ENCODE peak calls at places on chromosomes 12 and 14, in ten cellular contexts. H is right lobe of liver, D is A549, B is breast epithelium, A is body of pancreas, P is HCT116, K is endothelial cell of umbilical vein, R is adrenal gland, Y is suprapubic skin, N is prostate gland. I is an unnamed sample.

GRCh38 chr12:52925717-52926595 is 21.1 kb upstream of the KRT8 start:
- DNase-seq in D (no peak), R (no peak), A (peak), B (no peak), N (no peak), Y (no peak), P (no peak), H (peak), K (no peak), I (no peak)

GRCh38 chr12:122080149-122081107 is 1.9 kb downstream of the MLXIP start:
- DNase-seq in D (peak), R (peak), A (peak), N (peak), H (peak), Y (no peak), B (no peak), P (no peak), K (peak), I (peak)

GRCh38 chr14:76434220-76434619 is 58.3 kb downstream of the ESRRB start:
- DNase-seq in P (no peak), A (no peak), K (no peak), R (no peak), D (no peak), Y (no peak), N (no peak), H (no peak), B (no peak), I (no peak)

GRCh38 chr12:69689638-69690037 is 9.5 kb downstream of the BEST3 start:
- DNase-seq in B (no peak), Y (no peak), K (no peak), H (no peak), A (no peak), P (no peak), D (no peak), R (no peak), N (no peak), I (no peak)

GRCh38 chr12:22658214-22658613 is 33.2 kb downstream of the ETNK1 start:
- DNase-seq in H (no peak), P (no peak), Y (no peak), K (peak), R (no peak), B (no peak), N (no peak), A (no peak), D (peak), I (no peak)

GRCh38 chr14:50559990-50560928 is at the start of gene ATL1:
- DNase-seq in Y (peak), P (peak), R (peak), N (peak), K (peak), A (peak), B (peak), D (peak), H (peak), I (peak)

GRCh38 chr12:69929531-69929930 is 104.5 kb downstream of the MYRFL start:
- DNase-seq in A (no peak), P (no peak), D (no peak), K (no peak), N (no peak), Y (no peak), H (no peak), B (no peak), R (no peak), I (no peak)

GRCh38 chr12:76284816-76285750 is 63.1 kb downstream of the BBS10 start:
- DNase-seq in H (peak), D (no peak), B (no peak), K (no peak), P (no peak), A (no peak), N (no peak), Y (no peak), R (no peak), I (no peak)

GRCh38 chr12:99253068-99253467 is 394.5 kb upstream of the GARIN6 start:
- DNase-seq in R (no peak), K (no peak), N (no peak), H (no peak), A (no peak), P (no peak), D (peak), B (no peak), Y (no peak), I (no peak)

GRCh38 chr12:130916251-130916911 is 37.3 kb upstream of the ADGRD1 start:
- DNase-seq in B (no peak), P (peak), Y (no peak), H (no peak), N (no peak), D (peak), K (peak), R (peak), A (peak), I (peak)

GRCh38 chr12:5830121-5830520 is 114.9 kb downstream of the ANO2 start:
- DNase-seq in D (no peak), B (no peak), P (no peak), K (no peak), Y (no peak), A (no peak), H (no peak), N (no peak), R (no peak), I (no peak)

GRCh38 chr12:46933947-46934346 is 108.2 kb upstream of the SLC38A4 start:
- DNase-seq in H (no peak), P (no peak), R (no peak), A (no peak), B (no peak), D (peak), Y (no peak), N (no peak), K (peak), I (no peak)

GRCh38 chr12:751192-751827 is 1.1 kb upstream of the WNK1 start:
- DNase-seq in A (peak), B (peak), D (peak), R (peak), P (peak), H (peak), N (peak), K (peak), Y (peak), I (peak)

GRCh38 chr12:23950775-23951391 is 1.4 kb upstream of the SOX5 start:
- DNase-seq in Y (no peak), H (peak), D (no peak), B (no peak), R (no peak), N (no peak), K (peak), A (peak), P (no peak), I (peak)

GRCh38 chr12:105357162-105357691 is 26.7 kb downstream of the C12orf75 start:
- DNase-seq in A (no peak), H (no peak), D (no peak), N (no peak), Y (no peak), B (no peak), P (no peak), K (no peak), R (no peak), I (no peak)

GRCh38 chr12:13609874-13610273 is 371.5 kb downstream of the GRIN2B start:
- DNase-seq in N (no peak), B (no peak), P (no peak), H (no peak), R (no peak), D (no peak), K (no peak), Y (no peak), A (no peak), I (no peak)

GRCh38 chr12:49706351-49707126 is 666 bp downstream of the FMNL3 start:
- DNase-seq in A (peak), B (no peak), N (no peak), P (no peak), Y (peak), D (no peak), K (peak), R (peak), H (peak), I (peak)

GRCh38 chr12:125079943-125080645 is 14.9 kb downstream of the AACS start:
- DNase-seq in D (no peak), P (no peak), K (no peak), A (no peak), Y (no peak), B (peak), N (no peak), R (no peak), H (no peak), I (peak)

GRCh38 chr12:14974633-14975032 is 1.8 kb downstream of the PDE6H start:
- DNase-seq in Y (no peak), P (no peak), A (no peak), N (no peak), R (no peak), D (no peak), K (no peak), H (no peak), B (no peak), I (no peak)

GRCh38 chr12:115943630-115944391 is 333.7 kb downstream of the MED13L start:
- DNase-seq in R (no peak), H (peak), Y (no peak), P (no peak), A (peak), D (no peak), B (no peak), K (no peak), N (no peak), I (no peak)

GRCh38 chr12:102757154-102757873 is 159.7 kb downstream of the PAH start:
- DNase-seq in K (no peak), P (no peak), N (no peak), A (no peak), D (no peak), Y (no peak), R (peak), H (no peak), B (peak), I (peak)

GRCh38 chr12:57224973-57225679 is 4.4 kb upstream of the SHMT2 start:
- DNase-seq in D (no peak), A (peak), R (no peak), K (peak), Y (no peak), N (no peak), H (peak), P (no peak), B (no peak), I (no peak)
- TF ChIP-seq CTCF in D (no peak), A (peak), R (peak), K (peak), Y (peak), N (peak), H (peak), P (no peak), B (no peak), I (peak)

GRCh38 chr14:92328664-92329255 is 5.8 kb downstream of the SLC24A4 start:
- DNase-seq in Y (no peak), B (no peak), N (no peak), H (no peak), R (no peak), D (no peak), K (no peak), A (no peak), P (no peak), I (no peak)
- TF ChIP-seq POLR2A in Y (no peak), B (no peak), N (no peak), H (no peak), R (no peak), D (no peak), K (no peak), A (no peak), P (no peak), I (no peak)

GRCh38 chr14:74508292-74508731 is 14.7 kb downstream of the ISCA2 start:
- DNase-seq in K (no peak), A (no peak), N (no peak), P (no peak), R (peak), B (peak), D (no peak), H (no peak), Y (no peak), I (no peak)
- TF ChIP-seq CTCF in K (peak), A (no peak), N (no peak), P (peak), R (no peak), B (no peak), D (peak), H (peak), Y (no peak), I (no peak)

GRCh38 chr12:51911788-51912711 is 4.7 kb downstream of the ACVRL1 start:
- DNase-seq in Y (no peak), D (no peak), A (no peak), K (peak), B (no peak), P (no peak), H (peak), N (no peak), R (peak), I (no peak)
- TF ChIP-seq POLR2A in Y (no peak), D (no peak), A (no peak), K (peak), B (no peak), P (no peak), H (no peak), N (no peak), R (no peak), I (no peak)

GRCh38 chr12:32106517-32107366 is at the start of gene BICD1:
- DNase-seq in A (peak), N (peak), H (peak), R (peak), P (peak), B (peak), K (peak), Y (peak), D (peak), I (peak)
- TF ChIP-seq CTCF in A (peak), N (peak), H (peak), R (peak), P (peak), B (no peak), K (peak), Y (peak), D (peak), I (peak)

GRCh38 chr14:77708749-77709148 is 846 bp downstream of the SLIRP start:
- DNase-seq in A (no peak), K (no peak), N (no peak), B (no peak), H (no peak), P (no peak), Y (no peak), R (no peak), D (no peak), I (no peak)

GRCh38 chr14:77710364-77710763 is 2.5 kb downstream of the SLIRP start:
- DNase-seq in R (no peak), N (no peak), Y (no peak), A (no peak), K (no peak), P (no peak), B (no peak), D (no peak), H (no peak), I (no peak)

GRCh38 chr14:77707355-77707723 is 484 bp downstream of the ALKBH1 start:
- DNase-seq in N (peak), A (no peak), B (no peak), Y (no peak), H (no peak), R (peak), K (peak), D (peak), P (no peak), I (peak)

GRCh38 chr14:77709412-77709811 is 1.5 kb downstream of the SLIRP start:
- DNase-seq in H (no peak), Y (no peak), P (no peak), K (no peak), D (no peak), R (no peak), A (no peak), N (no peak), B (no peak), I (no peak)

DNA sequence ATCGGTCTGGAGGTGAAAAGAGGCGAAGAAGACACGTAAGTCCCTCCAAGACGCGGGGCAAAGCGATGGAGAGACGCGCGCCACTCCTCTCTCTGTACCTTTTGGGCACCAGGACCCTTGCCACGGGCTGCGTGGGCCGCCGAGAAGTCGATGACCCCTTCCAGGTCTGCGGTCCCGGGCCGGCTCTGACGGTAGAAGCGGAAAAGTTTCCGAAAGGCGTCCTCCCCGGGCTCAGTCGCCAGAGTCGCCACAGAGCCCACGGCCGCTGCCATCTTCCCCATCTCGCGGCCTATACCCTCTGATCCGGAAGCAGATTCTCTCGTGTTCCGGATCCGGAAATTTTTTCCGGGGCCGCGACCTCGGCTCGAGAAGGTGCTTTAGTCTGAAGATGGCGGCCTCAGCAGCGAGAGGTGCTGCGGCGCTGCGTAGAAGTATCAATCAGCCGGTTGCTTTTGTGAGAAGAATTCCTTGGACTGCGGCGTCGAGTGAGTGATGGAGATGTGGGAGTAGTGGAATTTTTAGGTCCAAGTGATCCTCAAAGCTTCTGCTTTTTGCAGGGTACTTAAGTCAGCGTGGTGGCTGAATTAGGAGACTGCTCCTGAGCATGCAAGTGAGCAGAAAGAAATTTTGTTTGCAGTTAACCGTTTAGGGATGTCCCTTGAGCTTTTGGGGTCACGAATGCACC is at the start of the genes ALKBH1 and SLIRP:
- DNase-seq in D (peak), Y (peak), H (peak), B (peak), R (peak), P (peak), N (peak), K (peak), A (peak), I (peak)
- TF ChIP-seq POLR2A in D (peak), Y (no peak), H (peak), B (peak), R (no peak), P (peak), N (peak), K (peak), A (peak), I (no peak)

I was measured in testis.